ENCODE peak calls at places on chromosomes 12 and 14, in seven cellular contexts. O is pancreas, U is esophagus squamous epithelium, H is A549, X is PC-3, G is lung, B is IMR-90. P is an unnamed sample.

GRCh38 chr12:91404362-91404899 is 221.8 kb upstream of the DCN start:
- DNase-seq in O (no peak), U (no peak), H (no peak), X (no peak), G (no peak), B (no peak), P (no peak)

GRCh38 chr12:52020539-52021336 is 14.0 kb downstream of the TAMALIN start:
- DNase-seq in O (no peak), U (no peak), H (peak; percentile 67), X (peak; percentile 44), G (no peak), B (peak; percentile 47), P (no peak)

GRCh38 chr12:62604856-62605255 is 138.2 kb downstream of the MON2 start:
- DNase-seq in O (no peak), U (no peak), H (peak; percentile 57), X (no peak), G (no peak), B (peak; percentile 35), P (no peak)

GRCh38 chr12:131694116-131694838 is 16.6 kb upstream of the SFSWAP start:
- DNase-seq in O (no peak), U (no peak), H (no peak), X (no peak), G (no peak), B (no peak), P (no peak)

GRCh38 chr14:72812292-72812851 is 81.5 kb downstream of the DPF3 start:
- DNase-seq in O (no peak), U (no peak), H (no peak), X (no peak), G (peak; percentile 29), B (no peak), P (peak; percentile 16)

GRCh38 chr14:33486499-33486898 is 464.4 kb downstream of the EGLN3 start:
- DNase-seq in O (no peak), U (no peak), H (no peak), X (no peak), G (no peak), B (no peak), P (no peak)

GRCh38 chr14:96617635-96618034 is 115.5 kb downstream of the PAPOLA start:
- DNase-seq in O (no peak), U (no peak), H (no peak), X (no peak), G (no peak), B (no peak), P (no peak)

GRCh38 chr14:72876021-72876709 is 17.7 kb downstream of the DPF3 start:
- DNase-seq in O (no peak), U (no peak), H (no peak), X (no peak), G (no peak), B (no peak), P (no peak)

GRCh38 chr14:85334316-85334715 is 195.6 kb upstream of the FLRT2 start:
- DNase-seq in O (no peak), U (no peak), H (no peak), X (no peak), G (no peak), B (no peak), P (no peak)

GRCh38 chr12:31201382-31201781 is 124.6 kb downstream of the SINHCAF start:
- DNase-seq in O (no peak), U (no peak), H (no peak), X (no peak), G (no peak), B (no peak), P (no peak)

GRCh38 chr12:30825341-30825740 is 70.6 kb upstream of the CAPRIN2 start:
- DNase-seq in O (no peak), U (no peak), H (no peak), X (no peak), G (no peak), B (no peak), P (no peak)

GRCh38 chr12:132955094-132955932 is 793 bp downstream of the ZNF605 start:
- DNase-seq in O (peak; percentile 62), U (no peak), H (peak; percentile 65), X (peak; percentile 69), G (peak; percentile 35), B (peak; percentile 67), P (peak; percentile 62)

GRCh38 chr12:6279256-6279628 is 31.2 kb upstream of the PLEKHG6 start:
- DNase-seq in O (no peak), U (no peak), H (no peak), X (no peak), G (no peak), B (no peak), P (no peak)

GRCh38 chr12:102685841-102686240 is 205.5 kb upstream of the IGF1 start:
- DNase-seq in O (no peak), U (no peak), H (no peak), X (no peak), G (no peak), B (no peak), P (no peak)

GRCh38 chr14:94337274-94337673 is 14.1 kb upstream of the SERPINA6 start:
- DNase-seq in O (no peak), U (no peak), H (no peak), X (peak; percentile 11), G (no peak), B (peak; percentile 31), P (no peak)

GRCh38 chr12:12582895-12583303 is 20.2 kb upstream of the DUSP16 start:
- DNase-seq in O (no peak), U (no peak), H (peak; percentile 94), X (peak; percentile 91), G (peak; percentile 67), B (peak; percentile 67), P (peak; percentile 21)

GRCh38 chr14:81743605-81744004 is 210.0 kb upstream of the SEL1L start:
- DNase-seq in O (no peak), U (no peak), H (no peak), X (no peak), G (no peak), B (no peak), P (no peak)

GRCh38 chr14:99797231-99797630 is 4.0 kb downstream of the EML1 start:
- DNase-seq in O (no peak), U (no peak), H (no peak), X (no peak), G (no peak), B (no peak), P (no peak)

GRCh38 chr12:121214855-121215745 is 5.2 kb downstream of the P2RX4 start:
- DNase-seq in O (no peak), U (no peak), H (peak; percentile 91), X (peak; percentile 96), G (no peak), B (peak; percentile 97), P (peak; percentile 55)

GRCh38 chr12:1707051-1707450 is 16.2 kb downstream of the ADIPOR2 start:
- DNase-seq in O (no peak), U (no peak), H (no peak), X (peak; percentile 57), G (no peak), B (no peak), P (no peak)

GRCh38 chr12:47753021-47754001 is 5.4 kb downstream of the RAPGEF3 start:
- DNase-seq in O (no peak), U (no peak), H (no peak), X (peak; percentile 64), G (peak; percentile 83), B (no peak), P (peak; percentile 65)

GRCh38 chr14:92486881-92487280 is 26.7 kb upstream of the RIN3 start:
- DNase-seq in O (no peak), U (no peak), H (no peak), X (no peak), G (no peak), B (peak; percentile 66), P (no peak)

DNA sequence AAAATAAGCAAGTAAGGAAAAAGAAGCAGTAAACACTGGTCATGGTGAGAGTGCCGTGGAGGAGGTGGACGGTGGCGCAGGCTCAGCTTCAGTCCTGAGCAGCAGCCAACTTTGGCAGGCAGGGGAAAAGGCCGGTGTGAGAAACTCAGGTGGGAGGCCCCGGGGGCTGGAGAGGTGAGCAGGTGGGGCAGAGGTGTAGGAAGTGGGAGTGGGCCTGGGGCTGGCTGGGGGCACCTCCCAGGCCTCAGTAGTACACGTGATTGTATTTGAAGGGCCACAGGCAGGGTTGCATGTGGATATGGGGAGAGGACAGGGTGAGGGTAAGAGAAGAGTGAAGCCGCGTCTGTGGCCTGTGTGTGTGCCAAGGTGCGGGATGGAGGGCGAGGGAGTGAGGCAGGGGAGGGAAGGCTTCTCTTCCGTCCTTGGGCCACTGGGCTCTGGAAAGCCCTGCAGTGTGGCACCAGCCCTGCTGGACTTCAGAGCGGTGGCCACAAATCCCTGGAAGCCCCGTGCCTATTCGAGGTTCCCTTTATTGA is 14.0 kb downstream of the VASH1 start:
- DNase-seq in O (no peak), U (no peak), H (no peak), X (no peak), G (no peak), B (no peak), P (no peak)
- H3K4me1 ChIP-seq in O (peaks cover 12% of the 10 kb centered on the region), U (peaks cover 25% of the 10 kb centered on the region), H (peaks cover 15% of the 10 kb centered on the region), X (peaks cover 11% of the 10 kb centered on the region), G (no peaks in the 10 kb centered on the region), B (peaks cover 14% of the 10 kb centered on the region), P (no peaks in the 10 kb centered on the region)

GRCh38 chr14:42190744-42191143 is 584.1 kb downstream of the LRFN5 start:
- DNase-seq in O (no peak), U (no peak), H (no peak), X (no peak), G (no peak), B (no peak), P (no peak)

GRCh38 chr14:42192659-42193425 is 586.2 kb downstream of the LRFN5 start:
- DNase-seq in O (no peak), U (no peak), H (peak; percentile 93), X (peak; percentile 98), G (no peak), B (peak; percentile 98), P (peak; percentile 89)

DNA sequence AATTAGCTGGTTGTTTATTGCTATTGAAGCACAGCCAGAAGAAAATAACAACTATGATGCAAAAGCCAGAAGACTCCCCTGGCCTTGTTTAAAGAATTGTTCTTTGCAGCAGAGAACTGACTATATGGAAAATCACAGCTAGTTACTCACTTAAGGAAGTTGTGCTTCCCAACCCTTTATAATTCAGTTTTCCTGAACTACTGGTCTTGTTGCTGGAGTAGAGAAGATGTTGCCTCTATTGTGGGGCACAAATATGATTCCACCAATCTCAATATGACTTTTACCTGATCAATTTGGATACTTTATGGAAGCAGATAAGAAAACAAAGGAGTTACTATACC is 586.7 kb downstream of the LRFN5 start:
- DNase-seq in O (no peak), U (no peak), H (no peak), X (no peak), G (no peak), B (no peak), P (no peak)
- H3K27ac ChIP-seq in O (no peak overlapping the region), U (no peak overlapping the region), H (peak overlapping the region; percentile 79), X (peak overlapping the region; percentile 95), G (no peak overlapping the region), B (no peak overlapping the region), P (peak overlapping the region; percentile 60)

DNA sequence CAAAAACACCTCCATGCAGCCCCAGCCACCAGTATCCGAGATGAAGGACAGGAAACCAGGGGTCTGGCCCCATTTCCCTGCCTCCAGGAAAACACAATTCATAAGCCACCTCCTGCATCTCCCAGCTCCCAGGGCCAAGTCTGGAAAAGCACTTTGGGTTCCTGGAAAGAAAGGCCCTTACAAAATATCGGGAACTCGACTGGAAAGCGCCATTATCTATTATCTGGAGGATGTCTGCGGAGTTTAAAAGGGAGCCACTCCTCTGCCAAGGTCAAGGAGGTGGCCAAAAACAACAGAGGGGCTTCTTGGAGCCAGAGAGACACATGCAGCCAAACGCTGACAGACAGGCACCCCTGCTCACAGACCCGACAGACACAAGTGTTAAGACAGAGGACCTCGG is 9.8 kb downstream of the ACTN1 start:
- DNase-seq in O (no peak), U (no peak), H (no peak), X (no peak), G (no peak), B (no peak), P (no peak)
- H3K4me1 ChIP-seq in O (peaks cover 74% of the 10 kb centered on the region), U (peaks cover 100% of the 10 kb centered on the region), H (peaks cover 99% of the 10 kb centered on the region), X (peaks cover 41% of the 10 kb centered on the region), G (peaks cover 20% of the 10 kb centered on the region), B (peaks cover 84% of the 10 kb centered on the region), P (peaks cover 36% of the 10 kb centered on the region)

GRCh38 chr14:53391631-53392030 is 238.5 kb upstream of the DDHD1 start:
- DNase-seq in O (no peak), U (no peak), H (no peak), X (peak; percentile 86), G (no peak), B (peak; percentile 90), P (peak; percentile 96)
- H3K27ac ChIP-seq in O (no peak overlapping the region), U (no peak overlapping the region), H (no peak overlapping the region), X (peak overlapping the region; percentile 65), G (no peak overlapping the region), B (no peak overlapping the region), P (peak overlapping the region; percentile 60)